ENCODE peak calls at places on chromosome 16, in six cellular contexts. One of them, this sample, is unnamed.

GRCh38 chr16:57637965-57638364 is 9.5 kb downstream of the ADGRG1 start:
- DNase-seq in NCI-H1694: no peak
- DNase-seq in SK-N-MC: no peak
- DNase-seq in stimulated activated CD4-positive, alpha-beta T cell treated with anti-CD3 and anti-CD28 coated beads, TNF-alpha, amount 100 ng/mL, for 1 hour: no peak
- DNase-seq in left lung: no peak
- DNase-seq in NCI-H1092: no peak
- DNase-seq in this sample: no peak

GRCh38 chr16:51114369-51114768 is 36.7 kb downstream of the SALL1 start:
- DNase-seq in NCI-H1694: no peak
- DNase-seq in SK-N-MC: no peak
- DNase-seq in stimulated activated CD4-positive, alpha-beta T cell treated with anti-CD3 and anti-CD28 coated beads, TNF-alpha, amount 100 ng/mL, for 1 hour: no peak
- DNase-seq in left lung: no peak
- DNase-seq in NCI-H1092: no peak
- DNase-seq in this sample: no peak

GRCh38 chr16:86100205-86101134 is 201.5 kb downstream of the IRF8 start:
- DNase-seq in NCI-H1694: no peak
- DNase-seq in SK-N-MC: no peak
- DNase-seq in stimulated activated CD4-positive, alpha-beta T cell treated with anti-CD3 and anti-CD28 coated beads, TNF-alpha, amount 100 ng/mL, for 1 hour: no peak
- DNase-seq in left lung: no peak
- DNase-seq in NCI-H1092: no peak
- DNase-seq in this sample: no peak

GRCh38 chr16:85017603-85018002 is 6.3 kb upstream of the ZDHHC7 start:
- DNase-seq in NCI-H1694: no peak
- DNase-seq in SK-N-MC: no peak
- DNase-seq in stimulated activated CD4-positive, alpha-beta T cell treated with anti-CD3 and anti-CD28 coated beads, TNF-alpha, amount 100 ng/mL, for 1 hour: no peak
- DNase-seq in left lung: no peak
- DNase-seq in NCI-H1092: no peak
- DNase-seq in this sample: no peak

GRCh38 chr16:66924527-66925321 is 611 bp downstream of the RRAD start:
- DNase-seq in NCI-H1694: no peak
- DNase-seq in SK-N-MC: no peak
- DNase-seq in stimulated activated CD4-positive, alpha-beta T cell treated with anti-CD3 and anti-CD28 coated beads, TNF-alpha, amount 100 ng/mL, for 1 hour: no peak
- DNase-seq in left lung: peak
- DNase-seq in NCI-H1092: no peak
- DNase-seq in this sample: peak

GRCh38 chr16:9139965-9140364 is 48.5 kb downstream of the HAPSTR1 start:
- DNase-seq in NCI-H1694: peak
- DNase-seq in SK-N-MC: no peak
- DNase-seq in stimulated activated CD4-positive, alpha-beta T cell treated with anti-CD3 and anti-CD28 coated beads, TNF-alpha, amount 100 ng/mL, for 1 hour: no peak
- DNase-seq in left lung: no peak
- DNase-seq in NCI-H1092: no peak
- DNase-seq in this sample: no peak

GRCh38 chr16:88737298-88738166 is 31.2 kb downstream of the CTU2 start:
- DNase-seq in NCI-H1694: no peak
- DNase-seq in SK-N-MC: no peak
- DNase-seq in stimulated activated CD4-positive, alpha-beta T cell treated with anti-CD3 and anti-CD28 coated beads, TNF-alpha, amount 100 ng/mL, for 1 hour: peak
- DNase-seq in left lung: peak
- DNase-seq in NCI-H1092: peak
- DNase-seq in this sample: peak

GRCh38 chr16:21088646-21089538 is 61.8 kb downstream of the DNAH3 start:
- DNase-seq in NCI-H1694: no peak
- DNase-seq in SK-N-MC: no peak
- DNase-seq in stimulated activated CD4-positive, alpha-beta T cell treated with anti-CD3 and anti-CD28 coated beads, TNF-alpha, amount 100 ng/mL, for 1 hour: no peak
- DNase-seq in left lung: no peak
- DNase-seq in NCI-H1092: no peak
- DNase-seq in this sample: no peak

GRCh38 chr16:30977502-30977901 is 7.5 kb upstream of the HSD3B7 start:
- DNase-seq in NCI-H1694: no peak
- DNase-seq in SK-N-MC: no peak
- DNase-seq in stimulated activated CD4-positive, alpha-beta T cell treated with anti-CD3 and anti-CD28 coated beads, TNF-alpha, amount 100 ng/mL, for 1 hour: no peak
- DNase-seq in left lung: no peak
- DNase-seq in NCI-H1092: no peak
- DNase-seq in this sample: no peak

GRCh38 chr16:10385725-10386516 is at the start of gene ATF7IP2:
- DNase-seq in NCI-H1694: no peak
- DNase-seq in SK-N-MC: peak
- DNase-seq in stimulated activated CD4-positive, alpha-beta T cell treated with anti-CD3 and anti-CD28 coated beads, TNF-alpha, amount 100 ng/mL, for 1 hour: peak
- DNase-seq in left lung: peak
- DNase-seq in NCI-H1092: no peak
- DNase-seq in this sample: peak

GRCh38 chr16:86667035-86667434 is 88.7 kb downstream of the FOXL1 start:
- DNase-seq in NCI-H1694: no peak
- DNase-seq in SK-N-MC: no peak
- DNase-seq in stimulated activated CD4-positive, alpha-beta T cell treated with anti-CD3 and anti-CD28 coated beads, TNF-alpha, amount 100 ng/mL, for 1 hour: no peak
- DNase-seq in left lung: no peak
- DNase-seq in NCI-H1092: no peak
- DNase-seq in this sample: no peak

GRCh38 chr16:52191533-52192134 is 355.3 kb downstream of the TOX3 start:
- DNase-seq in NCI-H1694: peak
- DNase-seq in SK-N-MC: peak
- DNase-seq in stimulated activated CD4-positive, alpha-beta T cell treated with anti-CD3 and anti-CD28 coated beads, TNF-alpha, amount 100 ng/mL, for 1 hour: peak
- DNase-seq in left lung: no peak
- DNase-seq in NCI-H1092: peak
- DNase-seq in this sample: peak

GRCh38 chr16:54356391-54356790 is 69.8 kb upstream of the IRX3 start:
- DNase-seq in NCI-H1694: no peak
- DNase-seq in SK-N-MC: no peak
- DNase-seq in stimulated activated CD4-positive, alpha-beta T cell treated with anti-CD3 and anti-CD28 coated beads, TNF-alpha, amount 100 ng/mL, for 1 hour: no peak
- DNase-seq in left lung: no peak
- DNase-seq in NCI-H1092: no peak
- DNase-seq in this sample: no peak

GRCh38 chr16:12027091-12027490 is 50.6 kb downstream of the SNX29 start:
- DNase-seq in NCI-H1694: no peak
- DNase-seq in SK-N-MC: no peak
- DNase-seq in stimulated activated CD4-positive, alpha-beta T cell treated with anti-CD3 and anti-CD28 coated beads, TNF-alpha, amount 100 ng/mL, for 1 hour: no peak
- DNase-seq in left lung: no peak
- DNase-seq in NCI-H1092: no peak
- DNase-seq in this sample: no peak

GRCh38 chr16:62907562-62907961 is 871.3 kb upstream of the CDH8 start:
- DNase-seq in NCI-H1694: no peak
- DNase-seq in SK-N-MC: no peak
- DNase-seq in stimulated activated CD4-positive, alpha-beta T cell treated with anti-CD3 and anti-CD28 coated beads, TNF-alpha, amount 100 ng/mL, for 1 hour: no peak
- DNase-seq in left lung: no peak
- DNase-seq in NCI-H1092: no peak
- DNase-seq in this sample: no peak

GRCh38 chr16:49194499-49195260 is 87.0 kb downstream of the CBLN1 start:
- DNase-seq in NCI-H1694: no peak
- DNase-seq in SK-N-MC: no peak
- DNase-seq in stimulated activated CD4-positive, alpha-beta T cell treated with anti-CD3 and anti-CD28 coated beads, TNF-alpha, amount 100 ng/mL, for 1 hour: no peak
- DNase-seq in left lung: no peak
- DNase-seq in NCI-H1092: no peak
- DNase-seq in this sample: no peak

GRCh38 chr16:90046971-90047713 is 27.9 kb upstream of the DBNDD1 start:
- DNase-seq in NCI-H1694: no peak
- DNase-seq in SK-N-MC: no peak
- DNase-seq in stimulated activated CD4-positive, alpha-beta T cell treated with anti-CD3 and anti-CD28 coated beads, TNF-alpha, amount 100 ng/mL, for 1 hour: no peak
- DNase-seq in left lung: peak
- DNase-seq in NCI-H1092: no peak
- DNase-seq in this sample: peak

This sample was measured in neural crest cell.